ENCODE peak calls at places on chromosome 15, in five cellular contexts. F is activated T-cell treated with anti-CD3 and anti-CD28 coated beads, Interleukin-2, amount 50 U/mL, for 4 hours; H is left cardiac atrium; W is upper lobe of right lung; C is right cardiac atrium. T is an unnamed sample.
A peak's percentile ranks its signal among the peaks of the same experiment; 100 is the strongest.

GRCh38 chr15:63872759-63873510 is 39.2 kb upstream of the HERC1 start:
- ATAC-seq in C (no peak), F (no peak), W (no peak), H (no peak), T (no peak)

GRCh38 chr15:52976050-52976449 is 185.9 kb upstream of the ONECUT1 start:
- ATAC-seq in W (no peak), C (no peak), F (no peak), H (no peak), T (no peak)

GRCh38 chr15:82060817-82061216 is 15.0 kb upstream of the MEX3B start:
- ATAC-seq in W (no peak), C (no peak), F (no peak), H (no peak), T (no peak)

GRCh38 chr15:60441323-60441722 is 37.6 kb downstream of the ICE2 start:
- ATAC-seq in H (no peak), C (no peak), F (no peak), W (no peak), T (no peak)

GRCh38 chr15:52109559-52110451 is 2.8 kb downstream of the BCL2L10 start:
- ATAC-seq in C (no peak), F (no peak), H (no peak), W (no peak), T (no peak)

GRCh38 chr15:99658000-99658399 is 75.2 kb downstream of the LYSMD4 start:
- ATAC-seq in W (no peak), C (no peak), H (no peak), F (no peak), T (no peak)

GRCh38 chr15:81032355-81032754 is 31.6 kb downstream of the TLNRD1 start:
- ATAC-seq in C (no peak), W (no peak), H (no peak), F (no peak), T (no peak)

GRCh38 chr15:96347181-96348111 is 16.9 kb downstream of the NR2F2 start:
- ATAC-seq in W (no peak), H (peak; percentile 38), C (peak; percentile 20), F (no peak), T (no peak)

GRCh38 chr15:74208901-74209559 is 6.4 kb upstream of the STRA6 start:
- ATAC-seq in W (no peak), F (no peak), H (no peak), C (no peak), T (no peak)

GRCh38 chr15:86588413-86588812 is 508.7 kb downstream of the AGBL1 start:
- ATAC-seq in F (no peak), W (no peak), C (no peak), H (no peak), T (no peak)

T was measured in activated T-helper 17 cell treated with anti-CD3 and anti-CD28 coated beads, Interleukin-2, amount 50 U/mL, for 72 hours.